ENCODE peak calls at places on chromosome 7, in seven cellular contexts. J is H1, S is stomach, O is transverse colon, E is esophagus muscularis mucosa, X is tibial nerve, P is sigmoid colon. R is an unnamed sample. For H3K4me1, the result is how much of the 10 kb centered on the place peaks cover.

GRCh38 chr7:155796381-155797261 is 15.6 kb downstream of the SHH start:
- DNase-seq in J (peak), S (peak), O (peak), E (no peak), X (peak), P (no peak), R (peak)

GRCh38 chr7:41930538-41931262 is 227.8 kb upstream of the INHBA start:
- DNase-seq in J (no peak), S (no peak), O (no peak), E (no peak), X (no peak), P (no peak), R (no peak)

GRCh38 chr7:117683736-117684135 is 189.5 kb downstream of the CTTNBP2 start:
- DNase-seq in J (no peak), S (no peak), O (no peak), E (no peak), X (no peak), P (no peak), R (no peak)

GRCh38 chr7:48176356-48176893 is 5.2 kb downstream of the ABCA13 start:
- DNase-seq in J (no peak), S (no peak), O (no peak), E (no peak), X (no peak), P (no peak), R (no peak)

GRCh38 chr7:15905251-15906040 is 219.0 kb upstream of the MEOX2 start:
- DNase-seq in J (no peak), S (no peak), O (no peak), E (no peak), X (no peak), P (no peak), R (no peak)

GRCh38 chr7:159027803-159028455 is 116.7 kb downstream of the VIPR2 start:
- DNase-seq in J (no peak), S (peak), O (peak), E (peak), X (peak), P (peak), R (peak)

GRCh38 chr7:153934629-153935028 is 117.6 kb upstream of the DPP6 start:
- DNase-seq in J (no peak), S (no peak), O (no peak), E (no peak), X (no peak), P (no peak), R (no peak)

GRCh38 chr7:84204655-84205054 is 10.1 kb upstream of the SEMA3A start:
- DNase-seq in J (no peak), S (no peak), O (no peak), E (no peak), X (no peak), P (no peak), R (no peak)

GRCh38 chr7:14233026-14233897 is 243.8 kb upstream of the ETV1 start:
- DNase-seq in J (no peak), S (no peak), O (no peak), E (no peak), X (no peak), P (no peak), R (no peak)

GRCh38 chr7:80637911-80638765 is at the start of gene CD36:
- DNase-seq in J (no peak), S (no peak), O (no peak), E (no peak), X (peak), P (no peak), R (no peak)

GRCh38 chr7:141356096-141356495 is 195.1 kb upstream of the AGK start:
- DNase-seq in J (no peak), S (no peak), O (no peak), E (no peak), X (no peak), P (no peak), R (no peak)

GRCh38 chr7:102874966-102875365 is 37.8 kb upstream of the LRRC17 start:
- DNase-seq in J (no peak), S (no peak), O (no peak), E (no peak), X (no peak), P (no peak), R (no peak)

GRCh38 chr7:115013887-115014286 is 92.0 kb downstream of the MDFIC start:
- DNase-seq in J (no peak), S (no peak), O (no peak), E (no peak), X (no peak), P (no peak), R (no peak)

GRCh38 chr7:73865738-73866445 is 4.9 kb downstream of the TMEM270 start:
- DNase-seq in J (peak), S (peak), O (peak), E (no peak), X (peak), P (no peak), R (peak)

DNA sequence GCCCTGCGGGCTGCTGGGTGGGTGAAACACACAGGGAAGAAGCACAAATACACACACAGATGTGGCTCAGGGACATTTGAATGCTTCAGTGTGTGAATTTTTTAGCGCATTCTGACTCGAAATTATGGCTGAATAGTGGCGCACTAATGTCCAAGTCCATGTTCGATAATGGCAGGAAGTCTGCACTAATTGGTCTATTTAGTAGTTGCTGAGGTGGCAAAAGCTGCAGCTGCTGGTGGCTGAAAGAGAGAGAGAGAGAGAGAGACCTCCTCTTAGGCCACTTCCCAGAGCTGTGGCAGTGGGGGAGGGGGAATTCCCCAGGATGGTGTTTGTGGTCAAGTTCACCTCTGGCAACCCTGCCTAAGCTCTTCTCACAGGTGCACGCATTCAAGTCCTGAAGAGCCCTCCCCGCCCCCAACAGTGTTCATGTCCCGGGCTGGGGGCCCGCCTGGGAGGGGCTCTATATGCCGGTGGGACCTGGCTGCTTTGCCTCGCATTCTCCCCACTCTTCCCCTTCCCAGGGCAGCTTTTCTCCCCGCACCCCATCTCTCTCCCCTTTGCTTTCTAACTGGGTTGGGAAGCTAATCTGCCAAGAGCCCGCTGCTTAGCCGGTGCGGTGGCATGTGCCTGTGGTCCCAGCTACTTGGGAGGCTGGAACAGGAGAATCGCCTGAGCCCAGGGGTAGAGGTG is 6.0 kb upstream of the MNX1 start:
- DNase-seq in J (peak), S (no peak), O (no peak), E (no peak), X (no peak), P (no peak), R (no peak)
- TF ChIP-seq EP300 in J (no peak), S (no peak), O (no peak), E (no peak), X (no peak), P (no peak), R (no peak)

DNA sequence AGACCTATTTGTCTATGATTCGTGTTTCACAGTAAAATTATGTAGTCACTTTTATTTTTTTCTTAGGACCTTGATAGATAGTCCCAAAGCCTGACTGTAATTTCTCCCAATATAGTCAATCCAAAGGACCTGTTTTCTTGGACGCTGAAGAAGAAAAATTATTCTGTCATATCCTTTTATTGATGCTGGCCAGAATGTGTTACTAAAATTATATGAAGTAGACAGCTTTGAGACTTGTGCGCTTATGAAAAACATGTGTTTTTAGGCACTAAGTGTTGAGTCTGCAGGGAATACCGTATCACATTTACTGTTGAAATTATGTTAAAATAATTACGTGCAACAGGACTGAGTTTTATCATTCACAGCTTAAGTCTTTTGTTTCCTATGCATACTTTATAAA is 17.9 kb downstream of the TES start:
- DNase-seq in J (no peak), S (no peak), O (no peak), E (no peak), X (no peak), P (no peak), R (no peak)
- H3K4me1 ChIP-seq in J (under half), S (half or more), O (half or more), E (half or more), X (under half), P (half or more), R (under half)

DNA sequence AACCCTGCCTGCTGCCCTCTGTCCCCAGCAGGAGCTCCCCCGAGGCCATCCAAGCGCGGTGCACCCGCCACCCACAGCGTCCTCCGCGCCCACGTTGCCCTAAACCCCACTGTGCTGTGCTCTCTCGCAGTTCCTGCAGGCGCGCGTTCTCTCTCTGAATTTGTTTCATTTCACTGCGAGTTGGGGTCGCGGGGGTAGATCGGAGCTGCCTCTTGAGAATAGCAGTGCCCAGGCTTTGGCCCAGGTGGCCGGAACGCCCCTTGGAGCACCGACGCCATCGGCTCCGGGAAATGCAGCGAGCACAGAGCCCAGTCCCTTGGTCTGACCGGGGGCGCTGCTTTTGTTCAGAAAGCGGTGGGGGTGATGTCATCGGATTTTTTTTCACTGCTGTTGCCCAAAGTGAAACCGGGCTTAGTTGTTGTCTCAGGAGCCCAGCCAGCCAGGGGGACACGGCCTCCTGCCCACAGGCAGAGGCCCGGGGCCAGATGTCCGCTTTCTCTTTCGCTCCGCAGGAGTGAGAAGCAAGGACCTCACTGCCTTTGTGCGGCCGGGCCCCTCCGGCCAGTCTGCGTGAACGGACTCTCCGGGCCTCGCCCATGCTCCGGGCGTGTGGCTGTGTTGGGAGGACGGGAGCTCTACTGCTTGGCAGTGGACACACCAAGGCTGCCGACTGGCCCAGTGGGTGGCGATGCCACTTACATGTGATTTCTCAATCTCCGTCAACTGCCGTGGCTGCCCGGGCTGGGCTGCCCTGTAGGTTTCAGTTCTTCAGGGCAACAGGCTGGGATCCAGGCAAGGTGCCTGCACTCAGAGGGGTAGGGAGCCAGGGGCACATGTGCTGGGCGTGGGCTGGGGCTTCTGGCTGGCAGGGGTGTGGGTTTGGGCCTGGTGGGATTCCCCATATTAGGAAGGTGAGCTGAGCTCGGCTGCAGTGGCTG is 43.2 kb downstream of the FOXK1 start:
- DNase-seq in J (no peak), S (peak), O (peak), E (peak), X (peak), P (peak), R (peak)
- H3K4me3 ChIP-seq in J (no peak), S (peak), O (peak), E (peak), X (peak), P (peak), R (peak)

GRCh38 chr7:82209200-82209599 is 234.4 kb downstream of the CACNA2D1 start:
- DNase-seq in J (no peak), S (no peak), O (no peak), E (no peak), X (no peak), P (no peak), R (no peak)
- TF ChIP-seq EP300 in J (no peak), S (no peak), O (no peak), E (no peak), X (no peak), P (no peak), R (no peak)

GRCh38 chr7:127934711-127935110 is 96.5 kb downstream of the LRRC4 start:
- DNase-seq in J (no peak), S (no peak), O (no peak), E (no peak), X (no peak), P (no peak), R (no peak)
- H3K4me1 ChIP-seq in J (under half), S (under half), O (under half), E (under half), X (under half), P (under half), R (under half)

GRCh38 chr7:88350118-88350517 is 43.4 kb upstream of the STEAP4 start:
- DNase-seq in J (no peak), S (no peak), O (no peak), E (no peak), X (no peak), P (no peak), R (no peak)

GRCh38 chr7:88347098-88347497 is 40.4 kb upstream of the STEAP4 start:
- DNase-seq in J (no peak), S (peak), O (no peak), E (no peak), X (no peak), P (no peak), R (no peak)

GRCh38 chr7:88344271-88344670 is 37.6 kb upstream of the STEAP4 start:
- DNase-seq in J (no peak), S (no peak), O (no peak), E (no peak), X (no peak), P (no peak), R (no peak)

GRCh38 chr7:88346357-88346756 is 39.7 kb upstream of the STEAP4 start:
- DNase-seq in J (no peak), S (no peak), O (no peak), E (no peak), X (no peak), P (no peak), R (no peak)

DNA sequence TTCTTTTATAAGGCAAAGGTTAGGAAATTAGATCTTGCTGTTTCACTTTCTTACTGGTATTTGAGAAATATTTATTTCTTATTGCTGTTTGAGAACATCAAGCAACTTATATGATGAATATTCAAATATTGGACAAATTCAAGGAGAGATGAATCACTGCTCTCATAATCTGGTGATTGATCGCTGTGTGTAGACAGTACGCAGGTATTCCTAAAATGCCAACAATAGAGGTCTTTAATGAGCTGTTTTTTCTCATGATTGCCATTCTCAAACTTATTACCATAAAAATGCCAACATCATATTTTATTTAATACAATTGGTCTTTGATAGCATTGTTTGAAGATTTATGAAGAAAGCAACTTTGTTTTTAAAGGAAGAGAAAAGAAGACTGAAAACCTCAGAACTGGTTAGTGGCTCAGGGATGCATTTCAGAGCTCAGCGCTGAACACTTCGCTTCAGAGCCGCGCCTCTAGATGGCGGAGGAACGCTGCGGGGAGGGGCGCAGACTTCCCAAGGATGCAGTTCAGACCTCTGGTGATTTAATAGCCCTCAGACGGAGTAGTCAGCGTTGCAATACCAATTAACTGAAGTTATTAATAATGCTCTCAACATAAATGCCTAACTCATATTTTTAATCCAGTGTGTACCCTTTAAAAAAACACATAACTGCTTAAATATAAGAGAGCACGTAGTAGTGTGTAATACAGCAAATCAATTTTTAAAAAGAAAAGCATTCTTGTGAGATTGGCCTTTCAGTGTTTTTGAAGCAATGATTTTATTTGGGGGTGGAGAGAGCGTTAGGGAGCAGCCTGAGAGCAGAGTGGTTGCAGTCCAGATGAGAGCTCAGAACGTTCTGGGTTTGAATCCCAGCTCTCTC is 38.5 kb upstream of the STEAP4 start:
- DNase-seq in J (peak), S (peak), O (peak), E (no peak), X (peak), P (peak), R (peak)
- H3K4me3 ChIP-seq in J (no peak), S (no peak), O (no peak), E (no peak), X (no peak), P (no peak), R (no peak)

DNA sequence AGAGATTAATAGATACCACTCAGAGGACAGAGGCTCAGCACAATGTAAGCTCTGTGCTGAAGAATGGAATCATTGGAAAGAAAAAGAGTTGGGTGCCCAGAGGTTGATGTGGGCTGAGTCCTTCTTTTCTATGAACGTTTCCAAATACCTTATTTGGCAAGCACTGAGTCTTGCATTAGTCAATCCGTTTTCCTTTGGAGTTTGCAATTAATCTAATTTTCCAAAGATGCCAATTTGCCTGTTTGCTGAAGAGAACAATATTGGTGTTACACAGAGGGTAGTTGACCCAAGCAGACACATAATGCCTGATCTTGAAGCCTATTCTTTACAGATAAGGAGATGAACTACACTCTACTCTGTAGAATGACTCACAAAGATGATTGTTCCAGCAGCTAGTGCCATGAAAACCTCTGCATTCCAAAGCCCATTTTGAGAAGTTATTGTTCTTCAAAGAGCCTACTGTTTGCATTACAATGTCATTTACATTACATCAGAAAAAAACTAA is 55.4 kb upstream of the MET start:
- DNase-seq in J (no peak), S (no peak), O (no peak), E (no peak), X (no peak), P (no peak), R (no peak)
- TF ChIP-seq EP300 in J (no peak), S (no peak), O (no peak), E (no peak), X (no peak), P (no peak), R (no peak)

GRCh38 chr7:6235029-6235627 is 37.3 kb downstream of the CYTH3 start:
- DNase-seq in J (no peak), S (no peak), O (no peak), E (no peak), X (no peak), P (no peak), R (no peak)

GRCh38 chr7:6234384-6234783 is 38.0 kb downstream of the CYTH3 start:
- DNase-seq in J (no peak), S (no peak), O (no peak), E (no peak), X (no peak), P (no peak), R (no peak)

GRCh38 chr7:6232130-6232529 is 40.3 kb downstream of the CYTH3 start:
- DNase-seq in J (no peak), S (no peak), O (no peak), E (no peak), X (no peak), P (no peak), R (no peak)

GRCh38 chr7:6231184-6231583 is 41.2 kb downstream of the CYTH3 start:
- DNase-seq in J (no peak), S (no peak), O (no peak), E (no peak), X (no peak), P (no peak), R (no peak)

DNA sequence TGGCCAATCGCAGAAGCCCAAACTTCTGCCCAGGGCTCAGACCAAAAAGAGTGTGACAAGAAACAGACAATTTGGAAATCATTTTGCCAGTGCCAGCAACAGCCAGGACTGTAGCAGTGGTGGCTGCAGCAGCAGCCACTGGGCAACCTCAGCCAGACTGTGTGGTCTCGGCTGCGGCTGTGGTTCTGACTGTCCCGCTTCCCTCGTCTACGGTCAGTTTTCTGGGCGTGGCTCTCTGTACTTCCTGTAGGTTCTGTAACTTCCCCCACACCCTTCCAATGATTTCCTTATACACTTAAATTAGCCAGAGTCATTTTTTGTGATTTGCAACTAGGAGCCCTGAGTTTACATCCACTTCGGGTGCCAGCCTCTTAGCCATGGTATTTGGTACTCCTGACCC is 39.9 kb downstream of the CYTH3 start:
- DNase-seq in J (no peak), S (peak), O (peak), E (no peak), X (no peak), P (no peak), R (no peak)
- H3K4me1 ChIP-seq in J (under half), S (half or more), O (under half), E (half or more), X (under half), P (under half), R (under half)

GRCh38 chr7:157003445-157004049 is 6.9 kb downstream of the MNX1 start:
- DNase-seq in J (peak), S (no peak), O (peak), E (no peak), X (no peak), P (no peak), R (no peak)
- H3K4me3 ChIP-seq in J (no peak), S (no peak), O (no peak), E (no peak), X (no peak), P (no peak), R (no peak)